ENCODE peak calls at places on chromosome 14, in five cellular contexts. J, X, O, V and K are unnamed samples.

GRCh38 chr14:97833291-97833690 is 1036.1 kb downstream of the VRK1 start:
- DNase-seq in J (no peak), X (no peak), V (no peak), O (no peak), K (no peak)

GRCh38 chr14:64845878-64846277 is 33.8 kb downstream of the SPTB start:
- DNase-seq in O (peak; percentile 89), J (peak; percentile 71), V (no peak), X (no peak), K (no peak)

GRCh38 chr14:52960627-52961026 is 9.8 kb upstream of the FERMT2 start:
- DNase-seq in V (peak; percentile 17), J (no peak), X (no peak), O (no peak), K (no peak)

GRCh38 chr14:99241314-99242035 is 30.5 kb downstream of the BCL11B start:
- DNase-seq in O (no peak), V (no peak), J (no peak), X (no peak), K (no peak)

GRCh38 chr14:23089498-23090253 is 5.3 kb downstream of the ACIN1 start:
- DNase-seq in V (no peak), J (no peak), O (no peak), X (no peak), K (no peak)

GRCh38 chr14:27205036-27205435 is 607.2 kb upstream of the NOVA1 start:
- DNase-seq in V (no peak), J (no peak), O (no peak), X (no peak), K (no peak)

GRCh38 chr14:71290960-71291466 is 383.8 kb downstream of the PCNX1 start:
- DNase-seq in J (peak; percentile 78), X (peak; percentile 81), O (peak; percentile 93), V (no peak), K (peak; percentile 7)

GRCh38 chr14:76346391-76347160 is 29.4 kb upstream of the ESRRB start:
- DNase-seq in O (no peak), V (no peak), X (no peak), J (no peak), K (no peak)

GRCh38 chr14:20857630-20858261 is 33.4 kb upstream of the RNASE3 start:
- DNase-seq in X (peak; percentile 61), V (peak; percentile 72), J (peak; percentile 35), O (peak; percentile 27), K (no peak)

GRCh38 chr14:91942946-91943345 is 4.5 kb downstream of the FBLN5 start:
- DNase-seq in X (no peak), J (no peak), O (no peak), V (no peak), K (no peak)

GRCh38 chr14:61113561-61113960 is 132.5 kb downstream of the SLC38A6 start:
- DNase-seq in V (no peak), J (no peak), X (no peak), O (no peak), K (no peak)

GRCh38 chr14:99320105-99320572 is 48.1 kb upstream of the BCL11B start:
- DNase-seq in V (no peak), J (peak; percentile 20), X (peak; percentile 22), O (peak; percentile 6), K (no peak)

GRCh38 chr14:90023176-90023896 is 38.5 kb upstream of the KCNK13 start:
- DNase-seq in X (peak; percentile 24), V (no peak), J (no peak), O (peak; percentile 79), K (no peak)

GRCh38 chr14:62015945-62016344 is 253.7 kb downstream of the SNAPC1 start:
- DNase-seq in J (peak; percentile 12), X (peak; percentile 12), V (no peak), O (peak; percentile 5), K (no peak)

GRCh38 chr14:100540141-100540925 is 46.9 kb downstream of the BEGAIN start:
- DNase-seq in V (no peak), J (no peak), O (no peak), X (no peak), K (no peak)

GRCh38 chr14:75978249-75978731 is 3.5 kb downstream of the TGFB3 start:
- DNase-seq in X (no peak), O (no peak), J (no peak), V (no peak), K (no peak)

GRCh38 chr14:33019346-33019745 is 80.7 kb downstream of the NPAS3 start:
- DNase-seq in X (no peak), O (no peak), V (no peak), J (no peak), K (no peak)

GRCh38 chr14:92093320-92093719 is 13.1 kb downstream of the ATXN3 start:
- DNase-seq in V (no peak), J (no peak), X (peak; percentile 8), O (no peak), K (no peak)

GRCh38 chr14:78970677-78971076 is 800.5 kb downstream of the NRXN3 start:
- DNase-seq in O (peak; percentile 57), V (no peak), X (peak; percentile 16), J (peak; percentile 4), K (no peak)

GRCh38 chr14:32469388-32470160 is 140.5 kb downstream of the AKAP6 start:
- DNase-seq in O (peak; percentile 62), X (peak; percentile 78), J (peak; percentile 66), V (no peak), K (peak; percentile 20)

GRCh38 chr14:50836515-50836914 is 5.6 kb upstream of the NIN start:
- DNase-seq in J (peak; percentile 57), X (no peak), V (no peak), O (no peak), K (no peak)

GRCh38 chr14:65001758-65002157 is 15.1 kb downstream of the FNTB start:
- DNase-seq in J (no peak), V (no peak), X (no peak), O (peak; percentile 51), K (no peak)

GRCh38 chr14:36507847-36508417 is 12.1 kb downstream of the NKX2-1 start:
- DNase-seq in V (no peak), J (no peak), X (no peak), O (no peak), K (no peak)

GRCh38 chr14:68584786-68585185 is 208.1 kb downstream of the ZFP36L1 start:
- DNase-seq in X (no peak), O (no peak), J (no peak), V (no peak), K (no peak)
- TF ChIP-seq CTCF in X (no peak), O (no peak), J (no peak), V (no peak), K (no peak)

GRCh38 chr14:94412671-94413638 is 24.6 kb upstream of the SERPINA1 start:
- DNase-seq in O (no peak), J (no peak), X (peak; percentile 35), V (no peak), K (no peak)
- TF ChIP-seq CTCF in O (peak; percentile 21), J (peak; percentile 29), X (peak; percentile 64), V (no peak), K (peak; percentile 33)

GRCh38 chr14:103385153-103385993 is at the start of gene MARK3:
- DNase-seq in V (peak; percentile 98), X (peak; percentile 97), O (peak; percentile 96), J (peak; percentile 98), K (peak; percentile 85)
- TF ChIP-seq CTCF in V (no peak), X (no peak), O (peak; percentile 3), J (peak; percentile 65), K (no peak)

GRCh38 chr14:39033371-39033770 is 69.7 kb downstream of the SEC23A start:
- DNase-seq in J (peak; percentile 19), X (no peak), O (peak; percentile 65), V (no peak), K (no peak)

GRCh38 chr14:39025810-39026627 is 77.0 kb downstream of the SEC23A start:
- DNase-seq in O (no peak), J (no peak), V (no peak), X (peak; percentile 44), K (no peak)

GRCh38 chr14:39030209-39030608 is 72.8 kb downstream of the SEC23A start:
- DNase-seq in X (no peak), O (no peak), J (no peak), V (no peak), K (no peak)

GRCh38 chr14:39028620-39029019 is 74.4 kb downstream of the SEC23A start:
- DNase-seq in X (no peak), O (no peak), V (no peak), J (no peak), K (no peak)

GRCh38 chr14:39029789-39030188 is 73.2 kb downstream of the SEC23A start:
- DNase-seq in O (no peak), X (no peak), J (no peak), V (no peak), K (no peak)
- TF ChIP-seq CTCF in O (no peak), X (no peak), J (no peak), V (no peak), K (no peak)

GRCh38 chr14:39016733-39017095 is 86.3 kb downstream of the SEC23A start:
- DNase-seq in O (no peak), X (no peak), J (no peak), V (no peak), K (no peak)

GRCh38 chr14:39014460-39014859 is 88.6 kb downstream of the SEC23A start:
- DNase-seq in V (no peak), J (no peak), O (no peak), X (no peak), K (no peak)

GRCh38 chr14:39015964-39016577 is 87.0 kb downstream of the SEC23A start:
- DNase-seq in V (no peak), J (no peak), X (peak; percentile 59), O (peak; percentile 8), K (no peak)

DNA sequence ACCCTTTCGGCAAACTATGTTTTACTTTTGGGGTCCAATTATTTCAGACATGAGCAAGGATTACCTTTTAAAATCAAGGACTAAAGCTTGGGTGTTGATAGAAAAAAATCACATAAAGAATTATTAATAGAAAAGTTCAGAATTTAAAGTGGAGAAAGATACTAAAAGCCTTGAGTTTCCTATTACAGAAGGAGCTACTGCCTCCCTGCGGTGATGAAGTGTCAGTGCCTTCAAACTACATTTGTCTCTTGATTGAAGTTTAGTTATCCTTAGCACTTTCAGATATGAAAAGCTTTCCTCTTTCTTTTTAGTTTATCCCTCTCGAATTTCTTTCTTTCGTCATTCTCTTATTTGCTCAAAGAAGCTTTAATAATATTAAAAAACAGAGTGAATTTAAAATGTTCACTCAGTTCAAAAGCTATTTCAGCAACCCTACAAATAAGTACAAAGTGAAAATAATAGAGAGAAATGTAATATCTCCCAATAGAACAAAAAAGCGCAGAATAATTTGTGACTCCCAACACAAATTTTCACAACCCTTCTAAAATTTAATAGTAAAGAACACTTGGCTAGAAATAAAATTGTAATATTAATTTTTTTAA is 87.6 kb downstream of the SEC23A start:
- DNase-seq in J (peak; percentile 9), X (peak; percentile 78), O (peak; percentile 44), V (peak; percentile 25), K (peak; percentile 5)
- TF ChIP-seq CTCF in J (peak; percentile 85), X (peak; percentile 92), O (peak; percentile 88), V (peak; percentile 73), K (peak; percentile 83)

DNA sequence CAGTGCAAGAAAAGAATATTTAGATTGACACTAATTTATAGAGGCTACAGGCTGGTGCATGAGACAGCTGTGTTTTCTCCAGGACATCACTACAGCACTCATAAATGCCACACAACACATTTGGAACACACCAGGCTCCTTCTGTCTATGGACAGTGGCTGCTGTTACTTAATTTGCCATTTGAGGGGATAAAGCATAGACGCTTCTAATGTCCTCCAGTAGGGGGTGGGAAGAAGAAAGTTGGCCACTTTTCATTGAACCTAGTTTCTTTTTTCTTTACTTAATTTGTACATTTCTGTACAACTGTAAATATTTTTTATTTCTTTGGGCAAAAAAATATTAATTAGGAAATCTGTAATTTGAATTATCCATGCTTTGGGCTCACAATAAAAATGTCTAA is 12.4 kb upstream of the RTN1 start:
- DNase-seq in J (no peak), X (peak; percentile 3), V (no peak), O (no peak), K (no peak)
- TF ChIP-seq CTCF in J (peak; percentile 47), X (peak; percentile 46), V (no peak), O (peak; percentile 22), K (no peak)